ENCODE peak calls at places on chromosomes 1 and 21, in ten cellular contexts. One of them, this sample, is unnamed.

GRCh38 chr1:201221201-201221846 is 30.7 kb downstream of the IGFN1 start:
- DNase-seq in left lung: peak; percentile 51
- DNase-seq in fibroblast of pulmonary artery: no peak
- DNase-seq in Calu3: no peak
- DNase-seq in ovary: no peak
- DNase-seq in neural progenitor cell: no peak
- DNase-seq in CD8-positive, alpha-beta T cell: no peak
- DNase-seq in nephron progenitor cell: no peak
- DNase-seq in brain microvascular endothelial cell: no peak
- DNase-seq in NB4: no peak
- DNase-seq in this sample: no peak

GRCh38 chr1:94092210-94092613 is 28.7 kb downstream of the ABCA4 start:
- DNase-seq in left lung: no peak
- DNase-seq in nephron progenitor cell: no peak
- DNase-seq in neural progenitor cell: no peak
- DNase-seq in fibroblast of pulmonary artery: peak; percentile 81
- DNase-seq in NB4: peak; percentile 23
- DNase-seq in Calu3: no peak
- DNase-seq in CD8-positive, alpha-beta T cell: peak; percentile 32
- DNase-seq in ovary: no peak
- DNase-seq in brain microvascular endothelial cell: peak; percentile 99
- DNase-seq in this sample: no peak

GRCh38 chr1:220928320-220928719 is 49.1 kb downstream of the HLX start:
- DNase-seq in brain microvascular endothelial cell: no peak
- DNase-seq in nephron progenitor cell: no peak
- DNase-seq in CD8-positive, alpha-beta T cell: no peak
- DNase-seq in Calu3: no peak
- DNase-seq in ovary: no peak
- DNase-seq in neural progenitor cell: no peak
- DNase-seq in left lung: no peak
- DNase-seq in fibroblast of pulmonary artery: no peak
- DNase-seq in NB4: no peak
- DNase-seq in this sample: no peak

GRCh38 chr1:19639999-19640362 is 4.1 kb upstream of the NBL1 start:
- DNase-seq in Calu3: no peak
- DNase-seq in brain microvascular endothelial cell: no peak
- DNase-seq in nephron progenitor cell: no peak
- DNase-seq in fibroblast of pulmonary artery: no peak
- DNase-seq in left lung: no peak
- DNase-seq in CD8-positive, alpha-beta T cell: no peak
- DNase-seq in neural progenitor cell: no peak
- DNase-seq in ovary: no peak
- DNase-seq in NB4: no peak
- DNase-seq in this sample: no peak

GRCh38 chr1:164723296-164723731 is 164.3 kb downstream of the PBX1 start:
- DNase-seq in Calu3: no peak
- DNase-seq in left lung: no peak
- DNase-seq in NB4: no peak
- DNase-seq in brain microvascular endothelial cell: no peak
- DNase-seq in fibroblast of pulmonary artery: no peak
- DNase-seq in ovary: no peak
- DNase-seq in nephron progenitor cell: no peak
- DNase-seq in CD8-positive, alpha-beta T cell: no peak
- DNase-seq in neural progenitor cell: no peak
- DNase-seq in this sample: no peak

GRCh38 chr1:206761369-206761768 is 9.2 kb upstream of the IL19 start:
- DNase-seq in CD8-positive, alpha-beta T cell: no peak
- DNase-seq in neural progenitor cell: peak; percentile 27
- DNase-seq in fibroblast of pulmonary artery: peak; percentile 37
- DNase-seq in nephron progenitor cell: no peak
- DNase-seq in left lung: no peak
- DNase-seq in Calu3: no peak
- DNase-seq in ovary: no peak
- DNase-seq in brain microvascular endothelial cell: no peak
- DNase-seq in NB4: no peak
- DNase-seq in this sample: no peak

GRCh38 chr1:180270767-180271639 is 40.9 kb downstream of the LHX4 start:
- DNase-seq in ovary: peak; percentile 52
- DNase-seq in neural progenitor cell: peak; percentile 30
- DNase-seq in brain microvascular endothelial cell: peak; percentile 69
- DNase-seq in NB4: no peak
- DNase-seq in CD8-positive, alpha-beta T cell: no peak
- DNase-seq in nephron progenitor cell: no peak
- DNase-seq in left lung: no peak
- DNase-seq in fibroblast of pulmonary artery: peak; percentile 84
- DNase-seq in Calu3: no peak
- DNase-seq in this sample: no peak

GRCh38 chr1:170665625-170666024 is 1.7 kb downstream of the PRRX1 start:
- DNase-seq in brain microvascular endothelial cell: peak; percentile 47
- DNase-seq in CD8-positive, alpha-beta T cell: no peak
- DNase-seq in neural progenitor cell: peak; percentile 11
- DNase-seq in ovary: peak; percentile 39
- DNase-seq in fibroblast of pulmonary artery: no peak
- DNase-seq in NB4: no peak
- DNase-seq in Calu3: no peak
- DNase-seq in nephron progenitor cell: no peak
- DNase-seq in left lung: no peak
- DNase-seq in this sample: no peak

GRCh38 chr1:223504741-223505140 is 111.5 kb downstream of the CCDC185 start:
- DNase-seq in fibroblast of pulmonary artery: peak; percentile 81
- DNase-seq in ovary: no peak
- DNase-seq in Calu3: peak; percentile 11
- DNase-seq in left lung: no peak
- DNase-seq in neural progenitor cell: no peak
- DNase-seq in NB4: no peak
- DNase-seq in CD8-positive, alpha-beta T cell: no peak
- DNase-seq in brain microvascular endothelial cell: peak; percentile 20
- DNase-seq in nephron progenitor cell: no peak
- DNase-seq in this sample: peak; percentile 61

GRCh38 chr1:243481101-243481500 is 225.3 kb downstream of the SDCCAG8 start:
- DNase-seq in ovary: no peak
- DNase-seq in fibroblast of pulmonary artery: no peak
- DNase-seq in NB4: no peak
- DNase-seq in neural progenitor cell: no peak
- DNase-seq in Calu3: no peak
- DNase-seq in nephron progenitor cell: no peak
- DNase-seq in brain microvascular endothelial cell: no peak
- DNase-seq in CD8-positive, alpha-beta T cell: no peak
- DNase-seq in left lung: no peak
- DNase-seq in this sample: no peak

GRCh38 chr1:10814312-10814711 is 17.9 kb upstream of the CASZ1 start:
- DNase-seq in CD8-positive, alpha-beta T cell: no peak
- DNase-seq in NB4: no peak
- DNase-seq in fibroblast of pulmonary artery: no peak
- DNase-seq in Calu3: no peak
- DNase-seq in ovary: no peak
- DNase-seq in nephron progenitor cell: no peak
- DNase-seq in neural progenitor cell: no peak
- DNase-seq in brain microvascular endothelial cell: no peak
- DNase-seq in left lung: no peak
- DNase-seq in this sample: no peak

GRCh38 chr1:181150273-181150672 is 61.8 kb downstream of the IER5 start:
- DNase-seq in NB4: no peak
- DNase-seq in left lung: no peak
- DNase-seq in Calu3: no peak
- DNase-seq in ovary: no peak
- DNase-seq in neural progenitor cell: no peak
- DNase-seq in brain microvascular endothelial cell: no peak
- DNase-seq in CD8-positive, alpha-beta T cell: no peak
- DNase-seq in nephron progenitor cell: no peak
- DNase-seq in fibroblast of pulmonary artery: no peak
- DNase-seq in this sample: no peak

DNA sequence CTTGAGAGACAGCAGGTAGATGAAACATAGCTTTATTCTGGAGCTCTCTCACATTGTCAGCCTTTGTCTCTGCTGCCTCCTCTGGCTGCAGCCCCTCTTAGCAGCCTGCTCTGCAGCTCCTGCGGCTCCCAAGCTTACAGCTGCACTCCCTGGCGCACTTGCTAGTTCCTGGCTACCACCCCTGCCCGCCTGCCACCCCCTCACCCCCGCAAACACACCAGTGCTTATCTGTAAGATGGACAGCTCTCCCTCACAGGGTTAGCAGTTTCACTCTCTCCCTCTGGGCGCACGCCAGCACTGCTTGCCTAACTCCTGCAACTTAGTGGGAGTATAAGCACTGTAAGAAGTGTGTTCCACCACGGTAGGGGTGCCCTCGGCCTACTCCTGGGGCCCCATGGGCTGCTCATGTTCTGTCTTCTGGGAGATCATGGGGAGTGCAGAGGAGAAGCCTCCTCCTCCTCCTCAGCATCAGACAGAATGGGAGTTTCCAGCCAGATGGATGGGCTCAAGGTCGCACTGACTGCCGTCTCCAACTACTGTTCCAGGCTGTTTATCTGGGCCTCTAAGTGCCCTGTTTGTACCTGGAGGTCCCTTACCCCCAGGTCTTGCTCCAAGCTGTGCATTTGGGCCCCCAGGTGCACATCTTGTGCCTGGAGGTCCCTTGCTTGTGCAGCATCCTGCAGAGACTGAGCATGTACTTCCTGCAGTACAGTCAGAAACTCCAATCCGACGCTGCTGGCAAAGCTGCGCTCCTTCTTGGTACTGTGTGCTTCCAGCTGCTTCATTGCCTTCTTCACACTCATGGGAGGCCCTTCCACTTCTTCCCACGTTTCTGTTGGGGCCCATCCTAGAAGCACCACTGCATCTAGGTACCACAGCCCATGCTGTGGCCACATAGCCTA is 1388.1 kb downstream of the AMY1C start:
- DNase-seq in fibroblast of pulmonary artery: no peak
- DNase-seq in Calu3: peak; percentile 10
- DNase-seq in ovary: peak; percentile 43
- DNase-seq in brain microvascular endothelial cell: no peak
- DNase-seq in NB4: peak; percentile 38
- DNase-seq in neural progenitor cell: peak; percentile 79
- DNase-seq in nephron progenitor cell: peak; percentile 59
- DNase-seq in left lung: no peak
- DNase-seq in CD8-positive, alpha-beta T cell: no peak
- DNase-seq in this sample: no peak
- TF ChIP-seq CTCF in fibroblast of pulmonary artery: peak; percentile 6
- TF ChIP-seq CTCF in Calu3: no peak
- TF ChIP-seq CTCF in ovary: no peak
- TF ChIP-seq CTCF in brain microvascular endothelial cell: peak; percentile 38
- TF ChIP-seq CTCF in NB4: peak; percentile 39
- TF ChIP-seq CTCF in neural progenitor cell: peak; percentile 59
- TF ChIP-seq CTCF in nephron progenitor cell: peak; percentile 53
- TF ChIP-seq CTCF in left lung: no peak
- TF ChIP-seq CTCF in CD8-positive, alpha-beta T cell: no peak
- TF ChIP-seq CTCF in this sample: no peak

DNA sequence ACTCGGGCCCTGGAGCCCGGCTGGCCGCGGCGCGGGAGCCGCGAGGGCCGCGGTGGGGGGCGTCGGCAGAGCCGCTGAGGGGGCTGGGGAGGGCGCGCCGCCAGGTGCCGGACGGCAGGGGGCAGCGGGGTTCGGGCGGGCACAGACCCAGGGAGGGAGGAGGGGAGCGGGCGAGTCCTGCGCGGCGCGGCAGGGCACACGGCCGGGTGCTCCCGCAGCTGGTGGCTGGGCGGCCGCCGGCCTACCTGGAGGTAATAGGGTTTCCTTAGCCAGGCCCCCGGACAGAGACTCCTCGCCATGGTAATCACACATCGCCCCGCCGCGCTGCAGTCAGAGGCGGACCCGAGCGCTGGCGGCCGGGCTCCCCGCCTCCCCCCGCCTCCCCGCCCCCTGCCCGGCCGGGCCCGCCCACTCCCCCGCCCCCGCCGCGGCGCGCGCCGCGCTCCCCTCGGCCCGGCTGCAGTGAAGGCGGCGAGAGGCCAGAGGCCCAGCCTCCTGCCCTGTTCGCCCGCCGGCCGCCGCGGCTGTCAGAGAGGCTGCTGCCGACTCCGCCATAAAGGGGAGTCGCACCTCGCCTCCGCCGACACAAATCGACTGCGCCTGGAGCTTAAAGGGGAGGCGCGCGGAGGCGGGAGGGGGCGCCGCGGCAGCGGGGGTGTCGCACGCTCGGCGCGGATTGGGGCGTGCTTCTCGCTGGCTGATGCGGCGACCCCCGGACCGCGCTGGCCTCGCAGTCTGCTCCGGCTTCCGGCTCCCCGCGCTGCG is at the start of gene DIPK1A:
- DNase-seq in neural progenitor cell: peak; percentile 96
- DNase-seq in ovary: peak; percentile 87
- DNase-seq in Calu3: peak; percentile 80
- DNase-seq in NB4: peak; percentile 84
- DNase-seq in left lung: peak; percentile 93
- DNase-seq in CD8-positive, alpha-beta T cell: peak; percentile 75
- DNase-seq in fibroblast of pulmonary artery: peak; percentile 75
- DNase-seq in brain microvascular endothelial cell: peak; percentile 30
- DNase-seq in nephron progenitor cell: peak; percentile 86
- DNase-seq in this sample: no peak
- TF ChIP-seq CTCF in neural progenitor cell: peak; percentile 44
- TF ChIP-seq CTCF in ovary: peak; percentile 8
- TF ChIP-seq CTCF in Calu3: peak; percentile 25
- TF ChIP-seq CTCF in NB4: peak; percentile 8
- TF ChIP-seq CTCF in left lung: no peak
- TF ChIP-seq CTCF in CD8-positive, alpha-beta T cell: peak; percentile 29
- TF ChIP-seq CTCF in fibroblast of pulmonary artery: no peak
- TF ChIP-seq CTCF in brain microvascular endothelial cell: no peak
- TF ChIP-seq CTCF in nephron progenitor cell: no peak
- TF ChIP-seq CTCF in this sample: peak; percentile 36

GRCh38 chr21:42367379-42368165 is 1.2 kb upstream of the TFF1 start:
- DNase-seq in brain microvascular endothelial cell: no peak
- DNase-seq in CD8-positive, alpha-beta T cell: no peak
- DNase-seq in left lung: peak; percentile 61
- DNase-seq in nephron progenitor cell: no peak
- DNase-seq in Calu3: no peak
- DNase-seq in neural progenitor cell: no peak
- DNase-seq in NB4: no peak
- DNase-seq in fibroblast of pulmonary artery: no peak
- DNase-seq in ovary: no peak
- DNase-seq in this sample: no peak
- TF ChIP-seq CTCF in brain microvascular endothelial cell: no peak
- TF ChIP-seq CTCF in CD8-positive, alpha-beta T cell: no peak
- TF ChIP-seq CTCF in left lung: no peak
- TF ChIP-seq CTCF in nephron progenitor cell: no peak
- TF ChIP-seq CTCF in Calu3: no peak
- TF ChIP-seq CTCF in neural progenitor cell: no peak
- TF ChIP-seq CTCF in NB4: no peak
- TF ChIP-seq CTCF in fibroblast of pulmonary artery: no peak
- TF ChIP-seq CTCF in ovary: no peak
- TF ChIP-seq CTCF in this sample: no peak

DNA sequence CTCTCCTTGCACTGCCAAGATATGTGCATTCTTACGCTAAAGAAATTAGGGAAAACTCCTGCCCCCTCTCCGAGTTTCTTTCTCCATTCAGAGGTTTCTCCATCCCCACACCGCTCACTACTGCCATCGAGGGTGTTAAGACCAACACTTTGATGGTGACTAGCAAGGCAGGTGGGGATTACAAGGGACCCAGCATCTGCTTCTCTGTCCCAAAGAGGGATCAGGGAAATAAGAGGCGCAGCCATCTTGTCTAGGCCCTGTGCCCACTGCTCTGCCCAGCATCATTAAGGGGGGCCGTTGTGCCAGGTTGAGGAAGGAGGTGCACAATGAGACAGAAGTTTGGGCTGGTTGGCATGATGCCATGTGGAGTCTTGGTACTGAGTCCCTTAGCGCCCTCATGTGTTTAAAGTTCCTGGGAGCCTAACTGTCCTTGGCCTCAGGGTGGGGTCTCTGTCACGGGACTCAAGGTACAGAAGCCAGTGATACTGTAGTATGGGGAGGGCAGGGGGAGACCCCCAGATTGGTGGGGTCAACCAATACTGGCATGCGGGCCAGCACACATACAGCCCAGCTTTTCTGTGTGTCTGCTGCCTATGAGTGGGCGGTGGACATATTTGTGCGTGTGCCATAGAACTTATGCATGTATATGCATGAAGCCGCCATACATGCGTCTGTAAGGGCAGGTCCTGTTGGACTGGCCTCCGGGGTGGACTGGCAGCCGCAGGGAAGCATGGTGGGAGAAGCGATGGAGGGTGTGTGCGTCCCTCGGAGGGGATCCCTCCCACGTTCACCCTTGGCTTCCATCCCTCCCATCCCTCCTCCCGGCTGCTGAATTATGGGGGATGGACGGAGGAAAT is 5.5 kb downstream of the EFNA3 start:
- DNase-seq in neural progenitor cell: no peak
- DNase-seq in ovary: peak; percentile 56
- DNase-seq in Calu3: peak; percentile 57
- DNase-seq in brain microvascular endothelial cell: peak; percentile 18
- DNase-seq in fibroblast of pulmonary artery: peak; percentile 42
- DNase-seq in nephron progenitor cell: no peak
- DNase-seq in CD8-positive, alpha-beta T cell: no peak
- DNase-seq in left lung: peak; percentile 14
- DNase-seq in NB4: peak; percentile 54
- DNase-seq in this sample: no peak
- TF ChIP-seq CTCF in neural progenitor cell: no peak
- TF ChIP-seq CTCF in ovary: no peak
- TF ChIP-seq CTCF in Calu3: no peak
- TF ChIP-seq CTCF in brain microvascular endothelial cell: peak; percentile 40
- TF ChIP-seq CTCF in fibroblast of pulmonary artery: peak; percentile 32
- TF ChIP-seq CTCF in nephron progenitor cell: no peak
- TF ChIP-seq CTCF in CD8-positive, alpha-beta T cell: no peak
- TF ChIP-seq CTCF in left lung: no peak
- TF ChIP-seq CTCF in NB4: peak; percentile 24
- TF ChIP-seq CTCF in this sample: peak; percentile 19